ENCODE peak calls at places on chromosomes 3 and 15, in ten cellular contexts. H is kidney; K is NCI-H1436; S is GM12865; W is ecto neural progenitor cell; C is uterus; G is NCI-H460; Q is psoas muscle; A is CD8-positive, alpha-beta T cell; Y is lower leg skin. U is an unnamed sample.

GRCh38 chr3:188335656-188336055 is 181.7 kb downstream of the LPP start:
- DNase-seq in H (no peak), K (no peak), S (no peak), W (no peak), C (no peak), G (no peak), Q (no peak), A (no peak), Y (no peak), U (no peak)

GRCh38 chr3:45730409-45731154 is 41.4 kb downstream of the SACM1L start:
- DNase-seq in H (no peak), K (no peak), S (peak; percentile 50), W (no peak), C (no peak), G (no peak), Q (no peak), A (no peak), Y (no peak), U (no peak)

GRCh38 chr3:51942603-51943450 is 664 bp downstream of the PARP3 start:
- DNase-seq in H (peak; percentile 87), K (no peak), S (peak; percentile 78), W (no peak), C (peak; percentile 62), G (peak; percentile 38), Q (peak; percentile 84), A (peak; percentile 27), Y (peak; percentile 90), U (no peak)

GRCh38 chr3:117610156-117610555 is 900.6 kb downstream of the TUSC7 start:
- DNase-seq in H (peak; percentile 62), K (no peak), S (no peak), W (no peak), C (peak; percentile 27), G (no peak), Q (no peak), A (no peak), Y (no peak), U (no peak)

GRCh38 chr3:177385831-177386301 is 188.6 kb upstream of the TBL1XR1 start:
- DNase-seq in H (no peak), K (no peak), S (no peak), W (no peak), C (no peak), G (no peak), Q (no peak), A (no peak), Y (no peak), U (peak; percentile 23)

GRCh38 chr3:99526927-99527326 is 111.5 kb upstream of the COL8A1 start:
- DNase-seq in H (no peak), K (no peak), S (no peak), W (no peak), C (no peak), G (no peak), Q (no peak), A (no peak), Y (no peak), U (no peak)

GRCh38 chr3:105906345-105906744 is 37.5 kb upstream of the CBLB start:
- DNase-seq in H (no peak), K (no peak), S (no peak), W (no peak), C (no peak), G (no peak), Q (no peak), A (no peak), Y (no peak), U (no peak)

GRCh38 chr3:72384602-72385001 is 463.6 kb downstream of the SHQ1 start:
- DNase-seq in H (no peak), K (no peak), S (peak; percentile 24), W (no peak), C (no peak), G (no peak), Q (no peak), A (no peak), Y (no peak), U (no peak)

GRCh38 chr15:86877171-86877631 is 797.5 kb downstream of the AGBL1 start:
- DNase-seq in H (no peak), K (no peak), S (no peak), W (no peak), C (no peak), G (no peak), Q (peak; percentile 55), A (no peak), Y (no peak), U (peak; percentile 15)

GRCh38 chr3:128285042-128285924 is 132.0 kb downstream of the EEFSEC start:
- DNase-seq in H (no peak), K (no peak), S (no peak), W (peak; percentile 27), C (no peak), G (no peak), Q (no peak), A (no peak), Y (peak; percentile 78), U (no peak)